ENCODE peak calls at places on chromosomes 11 and 22, in five cellular contexts. E is ovary, C is heart right ventricle, G is tibial nerve, W is small intestine. P is an unnamed sample.

GRCh38 chr11:101030015-101030414 is 99.6 kb downstream of the PGR start:
- DNase-seq in W (no peak), C (no peak), G (no peak), E (no peak), P (no peak)

GRCh38 chr11:614583-615452 is 932 bp downstream of the IRF7 start:
- DNase-seq in E (no peak), W (peak; percentile 54), C (no peak), G (no peak), P (no peak)

GRCh38 chr22:43236401-43237166 is 49.6 kb upstream of the TTLL12 start:
- DNase-seq in C (peak; percentile 78), W (no peak), G (no peak), E (peak; percentile 87), P (peak; percentile 61)

GRCh38 chr22:19888131-19888746 is 33.6 kb upstream of the GNB1L start:
- DNase-seq in E (no peak), C (no peak), W (no peak), G (no peak), P (no peak)

GRCh38 chr11:66008468-66009101 is 3.2 kb upstream of the CST6 start:
- DNase-seq in W (no peak), G (no peak), C (no peak), E (no peak), P (no peak)

GRCh38 chr11:13999704-14000103 is 37.2 kb downstream of the SPON1 start:
- DNase-seq in C (no peak), W (no peak), G (no peak), E (no peak), P (no peak)

GRCh38 chr11:130633466-130633865 is 185.0 kb downstream of the ADAMTS15 start:
- DNase-seq in G (no peak), E (no peak), W (no peak), C (no peak), P (no peak)

GRCh38 chr22:44407404-44408226 is 90.4 kb downstream of the RTL6 start:
- DNase-seq in E (no peak), W (no peak), C (no peak), G (no peak), P (no peak)

GRCh38 chr22:45389546-45389945 is 23.9 kb downstream of the SMC1B start:
- DNase-seq in W (no peak), G (no peak), C (no peak), E (no peak), P (no peak)

GRCh38 chr11:130588471-130588870 is 140.0 kb downstream of the ADAMTS15 start:
- DNase-seq in G (no peak), W (no peak), C (no peak), E (no peak), P (no peak)

GRCh38 chr11:128473631-128474030 is 113.7 kb downstream of the ETS1 start:
- DNase-seq in C (no peak), W (no peak), E (no peak), G (no peak), P (no peak)

GRCh38 chr11:11982975-11983374 is 25.5 kb downstream of the DKK3 start:
- DNase-seq in E (no peak), W (no peak), C (no peak), G (no peak), P (no peak)

GRCh38 chr11:110490886-110491285 is 61.1 kb downstream of the FDX1 start:
- DNase-seq in W (no peak), C (no peak), E (no peak), G (peak; percentile 25), P (no peak)

GRCh38 chr11:61532136-61533038 is 23.8 kb downstream of the LRRC10B start:
- DNase-seq in G (peak; percentile 12), C (no peak), E (no peak), W (peak; percentile 47), P (peak; percentile 40)

GRCh38 chr11:21374381-21374780 is 705.0 kb downstream of the NELL1 start:
- DNase-seq in W (no peak), G (no peak), C (no peak), E (no peak), P (no peak)

GRCh38 chr11:87778341-87778740 is 396.9 kb downstream of the RAB38 start:
- DNase-seq in G (no peak), E (no peak), W (no peak), C (no peak), P (no peak)

GRCh38 chr11:12410006-12410728 is 32.8 kb downstream of the PARVA start:
- DNase-seq in G (no peak), C (no peak), W (no peak), E (peak; percentile 36), P (no peak)

GRCh38 chr11:32510039-32510438 is 73.6 kb upstream of the EIF3M start:
- DNase-seq in C (no peak), E (no peak), G (no peak), W (no peak), P (no peak)

GRCh38 chr22:24975813-24976341 is 23.4 kb downstream of the KIAA1671 start:
- DNase-seq in C (no peak), G (peak; percentile 74), E (peak; percentile 80), W (no peak), P (no peak)

GRCh38 chr22:47352920-47353700 is 590.7 kb downstream of the TBC1D22A start:
- DNase-seq in C (no peak), G (no peak), W (no peak), E (no peak), P (no peak)

GRCh38 chr11:70590356-70590991 is 192.1 kb downstream of the CTTN start:
- DNase-seq in W (no peak), E (no peak), G (no peak), C (no peak), P (no peak)

GRCh38 chr11:62601114-62601363 is 626 bp downstream of the MTA2 start:
- DNase-seq in W (peak; percentile 42), G (no peak), C (peak; percentile 57), E (no peak), P (no peak)

GRCh38 chr22:26364066-26365015 is 64.7 kb upstream of the ASPHD2 start:
- DNase-seq in C (peak; percentile 53), G (peak; percentile 58), W (peak; percentile 65), E (no peak), P (peak; percentile 54)

GRCh38 chr11:68905421-68906360 is 2.0 kb downstream of the IGHMBP2 start:
- DNase-seq in E (no peak), C (no peak), G (no peak), W (peak; percentile 11), P (no peak)

GRCh38 chr11:13169709-13170108 is 107.9 kb upstream of the BMAL1 start:
- DNase-seq in G (no peak), W (no peak), C (no peak), E (no peak), P (peak; percentile 31)

GRCh38 chr11:117837791-117838190 is 13.2 kb upstream of the FXYD2 start:
- DNase-seq in E (no peak), G (no peak), W (no peak), C (peak; percentile 1), P (no peak)

GRCh38 chr22:42427211-42427610 is 5.0 kb downstream of the NFAM1 start:
- DNase-seq in W (no peak), G (no peak), E (no peak), C (no peak), P (no peak)

GRCh38 chr11:106281455-106282173 is 204.2 kb downstream of the AASDHPPT start:
- DNase-seq in W (no peak), C (no peak), E (no peak), G (no peak), P (no peak)

GRCh38 chr11:118211006-118211405 is 13.8 kb downstream of the JAML start:
- DNase-seq in W (no peak), C (peak; percentile 46), G (no peak), E (no peak), P (no peak)

GRCh38 chr22:24426436-24426835 is 963 bp upstream of the ADORA2A start:
- DNase-seq in C (no peak), G (no peak), W (no peak), E (no peak), P (no peak)

GRCh38 chr22:43186272-43187170 is at the start of gene TTLL12:
- DNase-seq in C (peak; percentile 50), G (no peak), W (peak; percentile 45), E (peak; percentile 52), P (no peak)

GRCh38 chr11:111978028-111978771 is 41.1 kb downstream of the DIXDC1 start:
- DNase-seq in W (no peak), G (peak; percentile 70), C (peak; percentile 73), E (peak; percentile 66), P (no peak)

GRCh38 chr11:93053864-93054263 is 84.4 kb downstream of the MTNR1B start:
- DNase-seq in C (no peak), E (no peak), W (no peak), G (no peak), P (no peak)
- H3K27ac ChIP-seq in C (no peak overlapping the region), E (no peak overlapping the region), W (no peak overlapping the region), G (no peak overlapping the region), P (no peak overlapping the region)

DNA sequence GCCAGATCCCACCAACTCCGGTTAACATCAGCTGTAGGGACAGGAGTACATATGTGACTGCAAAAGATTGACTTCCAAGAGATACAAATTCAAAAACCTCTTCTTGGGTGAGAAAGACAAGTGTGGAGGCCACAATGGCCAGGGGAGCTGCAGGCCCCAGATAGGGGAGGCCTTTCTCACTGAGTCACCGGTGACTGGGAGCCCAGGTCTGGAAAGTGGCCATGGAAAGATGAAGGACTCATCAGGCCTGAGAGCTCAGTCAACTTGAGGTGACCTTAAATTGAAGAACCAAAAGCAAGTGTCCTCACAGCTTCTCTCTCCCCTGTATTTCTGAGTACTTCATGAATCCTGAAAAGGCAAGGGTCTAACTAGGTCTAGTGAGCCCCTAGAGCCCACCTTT is 90.4 kb upstream of the CLPB start:
- DNase-seq in C (no peak), W (no peak), E (no peak), G (no peak), P (no peak)
- H3K27ac ChIP-seq in C (no peak overlapping the region), W (no peak overlapping the region), E (no peak overlapping the region), G (no peak overlapping the region), P (no peak overlapping the region)

DNA sequence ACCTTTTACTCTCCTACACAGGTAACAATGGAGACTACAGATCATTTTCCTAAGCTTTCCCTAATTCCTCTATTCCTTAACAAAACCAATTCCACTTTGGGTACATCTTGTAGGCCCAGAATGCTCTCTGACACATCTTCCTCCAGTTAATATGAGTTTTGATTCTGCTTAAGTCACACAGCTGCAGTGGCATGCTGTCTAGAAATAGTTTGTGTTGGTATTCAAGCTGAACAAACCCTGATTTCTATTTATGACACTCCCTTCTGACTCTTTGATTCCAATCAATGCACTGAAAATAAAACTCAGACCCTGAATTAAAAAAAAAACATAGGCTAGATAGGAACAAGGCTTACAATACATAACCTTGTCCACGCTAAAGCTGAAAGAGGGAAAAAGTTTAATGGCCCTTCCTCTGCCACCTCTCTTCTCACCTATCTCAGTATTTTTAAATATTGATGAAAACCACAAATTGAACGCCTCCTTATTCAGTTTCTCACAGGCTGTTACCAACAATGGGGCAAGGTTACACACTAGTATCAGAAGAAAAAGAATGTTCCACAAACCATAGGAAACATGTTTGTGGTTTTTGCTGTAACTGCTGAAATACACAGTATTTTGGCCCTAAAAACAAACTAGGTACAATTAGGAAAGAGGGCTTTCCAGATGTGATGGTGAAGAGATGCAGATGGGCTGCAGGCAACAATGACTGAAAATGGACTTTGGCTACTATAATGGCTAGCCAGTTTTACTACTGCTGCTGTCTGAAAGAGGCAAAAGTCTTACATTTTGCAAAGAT is 35.7 kb upstream of the GAB2 start:
- DNase-seq in E (no peak), C (no peak), W (no peak), G (no peak), P (no peak)
- H3K27ac ChIP-seq in E (no peak overlapping the region), C (no peak overlapping the region), W (peak overlapping the region; percentile 41), G (no peak overlapping the region), P (no peak overlapping the region)

DNA sequence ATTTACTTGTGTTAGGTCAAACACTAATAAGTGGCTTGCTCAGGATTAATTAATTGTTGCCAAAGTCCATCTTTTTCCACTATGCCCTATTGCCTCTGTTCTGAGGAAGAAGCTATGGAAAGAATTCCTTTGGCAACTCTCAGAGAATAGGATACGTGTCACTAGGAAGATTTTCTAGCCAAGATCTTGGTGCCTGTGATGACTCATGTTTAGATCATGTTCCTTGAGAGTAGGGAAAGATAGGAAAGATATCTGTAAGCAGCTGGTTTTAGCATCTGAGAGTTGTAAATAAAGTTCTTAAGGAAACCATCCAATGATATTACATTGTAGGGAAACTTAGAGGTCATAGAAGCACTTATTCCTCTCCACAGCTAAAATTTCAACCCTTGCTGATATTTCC is 15.7 kb downstream of the SLN start:
- DNase-seq in G (no peak), C (no peak), W (no peak), E (no peak), P (no peak)
- H3K27ac ChIP-seq in G (no peak overlapping the region), C (no peak overlapping the region), W (no peak overlapping the region), E (no peak overlapping the region), P (no peak overlapping the region)

P was measured in lung.